ENCODE peak calls at places on chromosomes 1 and 21, in five cellular contexts. One of them, this sample, is unnamed.

GRCh38 chr1:16617101-16617727 is 3.9 kb upstream of the NBPF1 start:
- DNase-seq in K562: peak; percentile 57
- DNase-seq in A549: no peak
- DNase-seq in HepG2: no peak
- DNase-seq in endothelial cell of umbilical vein: no peak
- DNase-seq in this sample: no peak

GRCh38 chr1:15139654-15140350 is 13.7 kb upstream of the TMEM51 start:
- DNase-seq in A549: no peak
- DNase-seq in endothelial cell of umbilical vein: no peak
- DNase-seq in HepG2: peak; percentile 96
- DNase-seq in K562: no peak
- DNase-seq in this sample: no peak

GRCh38 chr21:15264084-15264483 is 199.3 kb upstream of the NRIP1 start:
- DNase-seq in endothelial cell of umbilical vein: no peak
- DNase-seq in A549: no peak
- DNase-seq in HepG2: no peak
- DNase-seq in K562: no peak
- DNase-seq in this sample: no peak

GRCh38 chr1:165895451-165895871 is 68.0 kb downstream of the UCK2 start:
- DNase-seq in endothelial cell of umbilical vein: peak; percentile 34
- DNase-seq in K562: no peak
- DNase-seq in HepG2: no peak
- DNase-seq in A549: no peak
- DNase-seq in this sample: no peak

GRCh38 chr1:30270468-30270867 is 452.9 kb downstream of the MATN1 start:
- DNase-seq in HepG2: no peak
- DNase-seq in A549: no peak
- DNase-seq in K562: no peak
- DNase-seq in endothelial cell of umbilical vein: no peak
- DNase-seq in this sample: no peak

GRCh38 chr21:41170442-41170841 is 2.5 kb downstream of the BACE2 start:
- DNase-seq in A549: peak; percentile 56
- DNase-seq in HepG2: peak; percentile 29
- DNase-seq in K562: peak; percentile 58
- DNase-seq in endothelial cell of umbilical vein: peak; percentile 56
- DNase-seq in this sample: peak; percentile 19

GRCh38 chr1:192559115-192560006 is 16.2 kb upstream of the RGS1 start:
- DNase-seq in K562: no peak
- DNase-seq in HepG2: no peak
- DNase-seq in endothelial cell of umbilical vein: peak; percentile 96
- DNase-seq in A549: peak; percentile 12
- DNase-seq in this sample: no peak

GRCh38 chr1:2378956-2379732 is 12.2 kb downstream of the MORN1 start:
- DNase-seq in A549: no peak
- DNase-seq in HepG2: no peak
- DNase-seq in endothelial cell of umbilical vein: no peak
- DNase-seq in K562: no peak
- DNase-seq in this sample: no peak

GRCh38 chr1:16436946-16437474 is at the start of gene SPATA21:
- DNase-seq in K562: peak; percentile 27
- DNase-seq in HepG2: no peak
- DNase-seq in endothelial cell of umbilical vein: no peak
- DNase-seq in A549: no peak
- DNase-seq in this sample: no peak

GRCh38 chr1:169928438-169929209 is 34.9 kb upstream of the SCYL3 start:
- DNase-seq in endothelial cell of umbilical vein: peak; percentile 55
- DNase-seq in A549: peak; percentile 60
- DNase-seq in K562: peak; percentile 33
- DNase-seq in HepG2: peak; percentile 33
- DNase-seq in this sample: peak; percentile 54

GRCh38 chr1:111735858-111736544 is 3.2 kb downstream of the INKA2 start:
- DNase-seq in K562: no peak
- DNase-seq in endothelial cell of umbilical vein: no peak
- DNase-seq in HepG2: no peak
- DNase-seq in A549: no peak
- DNase-seq in this sample: no peak

GRCh38 chr1:41349361-41350054 is 11.7 kb upstream of the FOXO6 start:
- DNase-seq in endothelial cell of umbilical vein: no peak
- DNase-seq in A549: no peak
- DNase-seq in K562: no peak
- DNase-seq in HepG2: no peak
- DNase-seq in this sample: no peak

GRCh38 chr1:39539252-39539790 is 37.3 kb downstream of the PABPC4 start:
- DNase-seq in K562: peak; percentile 86
- DNase-seq in HepG2: peak; percentile 71
- DNase-seq in A549: peak; percentile 63
- DNase-seq in endothelial cell of umbilical vein: peak; percentile 75
- DNase-seq in this sample: peak; percentile 73

GRCh38 chr1:31595836-31596736 is 19.8 kb downstream of the TINAGL1 start:
- DNase-seq in endothelial cell of umbilical vein: peak; percentile 54
- DNase-seq in A549: no peak
- DNase-seq in HepG2: no peak
- DNase-seq in K562: peak; percentile 9
- DNase-seq in this sample: no peak

GRCh38 chr1:20184997-20185833 is 681 bp upstream of the UBXN10 start:
- DNase-seq in K562: peak; percentile 83
- DNase-seq in HepG2: no peak
- DNase-seq in A549: no peak
- DNase-seq in endothelial cell of umbilical vein: no peak
- DNase-seq in this sample: peak; percentile 78

GRCh38 chr1:156704930-156705320 is 458 bp downstream of the CRABP2 start:
- DNase-seq in A549: peak; percentile 43
- DNase-seq in HepG2: no peak
- DNase-seq in endothelial cell of umbilical vein: peak; percentile 68
- DNase-seq in K562: no peak
- DNase-seq in this sample: peak; percentile 46

GRCh38 chr21:41752231-41752681 is 14.6 kb downstream of the RIPK4 start:
- DNase-seq in A549: no peak
- DNase-seq in K562: no peak
- DNase-seq in HepG2: no peak
- DNase-seq in endothelial cell of umbilical vein: no peak
- DNase-seq in this sample: peak; percentile 32

GRCh38 chr1:46205794-46206193 is 2.7 kb downstream of the LURAP1 start:
- DNase-seq in endothelial cell of umbilical vein: no peak
- DNase-seq in A549: no peak
- DNase-seq in K562: no peak
- DNase-seq in HepG2: no peak
- DNase-seq in this sample: no peak

GRCh38 chr1:51649593-51650091 is 32.8 kb downstream of the OSBPL9 start:
- DNase-seq in endothelial cell of umbilical vein: no peak
- DNase-seq in K562: no peak
- DNase-seq in HepG2: no peak
- DNase-seq in A549: no peak
- DNase-seq in this sample: no peak

DNA sequence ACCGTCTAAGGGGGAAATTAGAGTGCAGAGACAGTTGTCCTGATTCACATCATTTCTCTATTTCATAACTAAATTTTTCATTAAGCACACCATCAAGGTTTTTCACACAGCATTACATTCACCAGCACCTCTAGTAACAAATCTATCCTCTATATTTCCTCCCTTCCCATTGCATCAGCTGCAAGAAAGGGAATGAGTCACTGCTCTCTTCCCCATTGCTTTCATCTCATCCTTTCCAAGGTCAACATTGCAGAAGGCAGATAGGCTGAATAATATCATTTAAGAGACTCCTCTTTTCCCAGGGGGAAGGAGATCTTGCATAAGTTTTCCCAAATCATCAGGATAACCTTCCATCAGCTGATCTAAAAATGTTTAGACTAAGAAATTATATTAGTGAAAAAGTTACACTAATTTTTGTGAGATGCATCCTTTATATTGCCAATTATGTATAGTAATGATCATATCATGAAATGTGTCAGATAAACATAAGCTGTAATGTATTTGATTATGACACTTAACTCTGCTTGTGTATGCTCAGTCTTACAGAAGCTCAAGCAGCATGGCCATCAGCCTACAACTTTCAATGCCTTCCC is 4.3 kb downstream of the INTS7 start:
- DNase-seq in K562: peak; percentile 24
- DNase-seq in HepG2: peak; percentile 83
- DNase-seq in A549: peak; percentile 67
- DNase-seq in endothelial cell of umbilical vein: peak; percentile 79
- DNase-seq in this sample: peak; percentile 47
- TF ChIP-seq MYC in K562: no peak
- TF ChIP-seq MYC in HepG2: no peak
- TF ChIP-seq MYC in A549: no peak
- TF ChIP-seq MYC in endothelial cell of umbilical vein: no peak
- TF ChIP-seq MYC in this sample: no peak

GRCh38 chr1:154974808-154975408 is 427 bp downstream of the CKS1B start:
- DNase-seq in K562: peak; percentile 92
- DNase-seq in HepG2: peak; percentile 95
- DNase-seq in A549: peak; percentile 98
- DNase-seq in endothelial cell of umbilical vein: peak; percentile 98
- DNase-seq in this sample: peak; percentile 96

GRCh38 chr1:154973344-154974085 is 966 bp upstream of the CKS1B start:
- DNase-seq in HepG2: peak; percentile 99
- DNase-seq in A549: peak; percentile 99
- DNase-seq in K562: peak; percentile 92
- DNase-seq in endothelial cell of umbilical vein: peak; percentile 98
- DNase-seq in this sample: peak; percentile 95

GRCh38 chr1:154974086-154974807 is at the start of gene CKS1B:
- DNase-seq in K562: peak; percentile 97
- DNase-seq in endothelial cell of umbilical vein: peak; percentile 100
- DNase-seq in HepG2: peak; percentile 100
- DNase-seq in A549: peak; percentile 100
- DNase-seq in this sample: peak; percentile 99

GRCh38 chr1:154978360-154978759 is 3.9 kb downstream of the CKS1B start:
- DNase-seq in HepG2: no peak
- DNase-seq in endothelial cell of umbilical vein: no peak
- DNase-seq in A549: no peak
- DNase-seq in K562: no peak
- DNase-seq in this sample: no peak

DNA sequence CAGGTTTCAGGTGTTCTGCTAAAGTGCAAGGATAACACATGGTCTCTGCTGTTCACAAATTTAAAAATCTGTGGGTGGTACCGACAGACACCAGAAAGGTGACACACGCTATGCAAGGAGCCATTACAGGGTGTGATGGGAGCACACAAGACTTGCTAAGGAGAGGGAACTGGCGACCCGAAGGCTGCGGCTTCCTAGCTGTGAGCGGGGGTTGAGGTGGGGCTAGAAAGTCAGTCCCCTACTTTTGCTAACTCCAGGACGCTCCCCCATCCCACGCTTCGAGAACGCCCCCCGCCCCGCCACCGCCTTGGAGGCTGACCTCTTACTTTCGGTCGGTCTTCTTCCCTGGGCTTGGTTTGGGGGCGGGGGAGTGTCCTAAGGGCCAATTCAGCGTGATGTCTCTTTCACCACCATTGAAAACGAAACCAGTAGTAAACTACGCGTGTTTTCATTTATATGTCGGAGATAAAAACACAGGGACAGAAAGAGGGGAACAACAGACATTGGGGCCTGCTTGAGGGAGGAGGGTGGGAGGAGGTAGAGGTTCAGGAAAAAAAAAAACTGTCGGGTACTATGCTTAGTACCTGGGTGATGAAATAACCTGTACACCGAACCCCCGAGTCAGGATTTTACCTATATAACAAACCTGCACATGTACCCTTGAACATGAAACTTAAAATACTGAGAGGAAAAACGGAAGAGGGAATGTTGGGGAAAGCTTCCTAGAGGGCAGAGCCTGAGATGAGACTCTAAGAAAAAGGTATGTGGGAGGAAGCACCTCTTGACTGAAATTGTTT is 1.1 kb downstream of the CKS1B start:
- DNase-seq in K562: peak; percentile 46
- DNase-seq in endothelial cell of umbilical vein: peak; percentile 67
- DNase-seq in HepG2: no peak
- DNase-seq in A549: peak; percentile 47
- DNase-seq in this sample: peak; percentile 78
- H3K4me3 ChIP-seq in K562: peak overlapping the region; percentile 66
- H3K4me3 ChIP-seq in endothelial cell of umbilical vein: peak overlapping the region; percentile 58
- H3K4me3 ChIP-seq in HepG2: peak overlapping the region; percentile 84
- H3K4me3 ChIP-seq in A549: peak overlapping the region; percentile 52
- H3K4me3 ChIP-seq in this sample: peak overlapping the region; percentile 95

GRCh38 chr1:60425528-60425927 is 352.0 kb upstream of the C1orf87 start:
- DNase-seq in A549: no peak
- DNase-seq in HepG2: peak; percentile 30
- DNase-seq in endothelial cell of umbilical vein: peak; percentile 13
- DNase-seq in K562: peak; percentile 7
- DNase-seq in this sample: peak; percentile 4
- TF ChIP-seq CTCF in A549: no peak
- TF ChIP-seq CTCF in HepG2: peak; percentile 40
- TF ChIP-seq CTCF in endothelial cell of umbilical vein: peak; percentile 53
- TF ChIP-seq CTCF in K562: no peak
- TF ChIP-seq CTCF in this sample: peak; percentile 50

DNA sequence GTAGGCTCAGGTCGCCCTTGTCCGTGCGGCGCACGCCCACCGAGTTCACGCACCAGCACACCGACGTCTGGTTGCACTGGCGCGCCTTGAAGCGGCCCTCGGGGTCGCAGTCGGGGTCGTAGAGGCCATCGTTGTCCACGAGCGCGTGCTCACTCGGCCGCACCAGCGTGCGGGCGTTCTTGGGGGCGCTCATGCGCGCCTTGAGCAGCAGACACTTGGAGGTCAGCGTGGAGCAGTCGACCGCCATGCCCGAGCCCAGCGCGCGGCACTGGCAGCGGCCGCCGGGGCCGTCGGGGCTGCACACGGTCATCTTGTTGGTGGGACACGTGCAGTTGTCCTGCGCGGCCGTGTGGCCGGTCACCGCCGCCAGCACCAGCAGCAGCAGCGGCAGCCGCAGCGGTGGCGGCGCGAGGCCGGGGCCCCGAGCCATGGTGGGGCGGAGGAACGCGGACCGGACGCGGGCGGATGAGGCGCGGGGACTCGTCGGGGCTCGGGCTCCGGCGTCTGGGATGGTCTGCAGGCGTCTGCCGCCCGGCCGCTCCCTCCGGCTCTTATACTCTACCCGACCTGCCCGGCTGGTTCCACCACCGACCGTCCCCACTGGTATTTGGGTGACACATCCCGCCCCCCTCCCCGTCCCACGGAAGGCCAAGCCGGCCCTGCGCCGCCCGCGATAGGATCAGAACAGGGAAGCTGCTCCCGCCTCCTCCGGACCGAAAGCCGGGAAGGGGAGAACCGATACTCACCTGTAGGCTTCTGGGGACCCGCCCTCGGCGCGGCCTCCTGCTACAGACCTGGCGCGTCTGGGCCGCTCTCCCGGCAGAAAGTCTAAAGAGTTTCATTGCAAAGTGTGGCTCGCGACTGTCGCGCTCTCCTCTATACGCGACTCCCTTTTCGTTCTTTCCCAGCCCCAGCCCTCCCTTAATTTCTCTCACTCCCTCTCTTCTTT is at the start of gene TACSTD2:
- DNase-seq in A549: no peak
- DNase-seq in endothelial cell of umbilical vein: peak; percentile 77
- DNase-seq in K562: no peak
- DNase-seq in HepG2: no peak
- DNase-seq in this sample: no peak
- TF ChIP-seq MYC in A549: no peak
- TF ChIP-seq MYC in endothelial cell of umbilical vein: no peak
- TF ChIP-seq MYC in K562: no peak
- TF ChIP-seq MYC in HepG2: no peak
- TF ChIP-seq MYC in this sample: no peak